ENCODE peak calls at places on chromosome 17, in six cellular contexts. F is posterior cingulate gyrus, Z is MM.1S, R is NCI-H1436, W is neural progenitor cell, D is GM04504. J is an unnamed sample.
A peak's percentile ranks its signal among the peaks of the same experiment; 100 is the strongest.

GRCh38 chr17:40699359-40699758 is 4.2 kb downstream of the KRT24 start:
- DNase-seq in F (no peak), Z (no peak), R (no peak), W (no peak), D (no peak), J (no peak)

GRCh38 chr17:7019839-7020519 is 2.9 kb upstream of the BCL6B start:
- DNase-seq in F (peak; percentile 77), Z (no peak), R (peak; percentile 48), W (peak; percentile 69), D (no peak), J (no peak)

GRCh38 chr17:78442648-78443128 is 64.2 kb downstream of the PGS1 start:
- DNase-seq in F (no peak), Z (no peak), R (no peak), W (no peak), D (no peak), J (no peak)

GRCh38 chr17:3916825-3917224 is 560 bp upstream of the P2RX1 start:
- DNase-seq in F (no peak), Z (no peak), R (no peak), W (no peak), D (no peak), J (no peak)

GRCh38 chr17:4856271-4856936 is 23.3 kb downstream of the MINK1 start:
- DNase-seq in F (peak; percentile 84), Z (no peak), R (no peak), W (no peak), D (no peak), J (no peak)

GRCh38 chr17:7354262-7354781 is 634 bp upstream of the TMEM95 start:
- DNase-seq in F (no peak), Z (no peak), R (no peak), W (peak; percentile 62), D (no peak), J (no peak)

GRCh38 chr17:74970395-74970794 is 2.2 kb downstream of the HID1 start:
- DNase-seq in F (no peak), Z (no peak), R (no peak), W (no peak), D (no peak), J (no peak)

GRCh38 chr17:43363181-43363925 is 35.4 kb upstream of the ARL4D start:
- DNase-seq in F (no peak), Z (no peak), R (no peak), W (no peak), D (no peak), J (no peak)

GRCh38 chr17:34826332-34826731 is 134.9 kb downstream of the CCT6B start:
- DNase-seq in F (no peak), Z (no peak), R (no peak), W (no peak), D (no peak), J (no peak)

GRCh38 chr17:38702900-38703741 is 2.0 kb upstream of the MLLT6 start:
- DNase-seq in F (no peak), Z (peak; percentile 54), R (no peak), W (no peak), D (no peak), J (peak; percentile 52)

J was measured in RPMI8226.